ENCODE peak calls at places on chromosomes 1 and 21, in four cellular contexts. One of them, this sample, is unnamed.

GRCh38 chr1:234722904-234723588 is 113.1 kb upstream of the IRF2BP2 start:
- DNase-seq in A549: peak
- DNase-seq in WTC11: no peak
- DNase-seq in HepG2: peak
- DNase-seq in this sample: peak

GRCh38 chr1:115239148-115239820 is 98.8 kb downstream of the NGF start:
- DNase-seq in A549: no peak
- DNase-seq in WTC11: no peak
- DNase-seq in HepG2: no peak
- DNase-seq in this sample: no peak

GRCh38 chr1:157213836-157214235 is 75.6 kb upstream of the ETV3 start:
- DNase-seq in A549: no peak
- DNase-seq in WTC11: no peak
- DNase-seq in HepG2: no peak
- DNase-seq in this sample: no peak

GRCh38 chr1:205248793-205249601 is 21.3 kb downstream of the TMCC2 start:
- DNase-seq in A549: no peak
- DNase-seq in WTC11: no peak
- DNase-seq in HepG2: no peak
- DNase-seq in this sample: peak

GRCh38 chr1:119797137-119797536 is 14.1 kb downstream of the REG4 start:
- DNase-seq in A549: no peak
- DNase-seq in WTC11: no peak
- DNase-seq in HepG2: no peak
- DNase-seq in this sample: no peak

GRCh38 chr21:26881504-26882228 is 36.5 kb upstream of the ADAMTS1 start:
- DNase-seq in A549: peak
- DNase-seq in WTC11: no peak
- DNase-seq in HepG2: no peak
- DNase-seq in this sample: no peak

GRCh38 chr1:43329995-43330751 is 7.4 kb upstream of the MPL start:
- DNase-seq in A549: no peak
- DNase-seq in WTC11: peak
- DNase-seq in HepG2: no peak
- DNase-seq in this sample: peak

GRCh38 chr1:155970531-155971167 is 7.7 kb downstream of the ARHGEF2 start:
- DNase-seq in A549: no peak
- DNase-seq in WTC11: no peak
- DNase-seq in HepG2: no peak
- DNase-seq in this sample: no peak

GRCh38 chr1:95084317-95085176 is 11.8 kb upstream of the ALG14 start:
- DNase-seq in A549: peak
- DNase-seq in WTC11: peak
- DNase-seq in HepG2: peak
- DNase-seq in this sample: peak

GRCh38 chr1:179529482-179529881 is 46.3 kb downstream of the NPHS2 start:
- DNase-seq in A549: no peak
- DNase-seq in WTC11: peak
- DNase-seq in HepG2: no peak
- DNase-seq in this sample: no peak

GRCh38 chr1:25192154-25192553 is 40.1 kb downstream of the SYF2 start:
- DNase-seq in A549: no peak
- DNase-seq in WTC11: no peak
- DNase-seq in HepG2: no peak
- DNase-seq in this sample: no peak

GRCh38 chr1:47452426-47452825 is 14.6 kb downstream of the FOXD2 start:
- DNase-seq in A549: no peak
- DNase-seq in WTC11: no peak
- DNase-seq in HepG2: no peak
- DNase-seq in this sample: no peak

GRCh38 chr21:45262041-45262581 is 25.6 kb downstream of the POFUT2 start:
- DNase-seq in A549: no peak
- DNase-seq in WTC11: no peak
- DNase-seq in HepG2: no peak
- DNase-seq in this sample: no peak

GRCh38 chr1:167273027-167273800 is 52.5 kb downstream of the POU2F1 start:
- DNase-seq in A549: no peak
- DNase-seq in WTC11: no peak
- DNase-seq in HepG2: no peak
- DNase-seq in this sample: no peak

GRCh38 chr1:241352401-241352800 is 4.6 kb downstream of the RGS7 start:
- DNase-seq in A549: no peak
- DNase-seq in WTC11: no peak
- DNase-seq in HepG2: no peak
- DNase-seq in this sample: no peak

GRCh38 chr1:227792216-227793078 is 23.0 kb upstream of the PRSS38 start:
- DNase-seq in A549: no peak
- DNase-seq in WTC11: peak
- DNase-seq in HepG2: no peak
- DNase-seq in this sample: no peak

GRCh38 chr1:25610822-25611630 is 5.6 kb upstream of the MAN1C1 start:
- DNase-seq in A549: no peak
- DNase-seq in WTC11: no peak
- DNase-seq in HepG2: no peak
- DNase-seq in this sample: no peak

DNA sequence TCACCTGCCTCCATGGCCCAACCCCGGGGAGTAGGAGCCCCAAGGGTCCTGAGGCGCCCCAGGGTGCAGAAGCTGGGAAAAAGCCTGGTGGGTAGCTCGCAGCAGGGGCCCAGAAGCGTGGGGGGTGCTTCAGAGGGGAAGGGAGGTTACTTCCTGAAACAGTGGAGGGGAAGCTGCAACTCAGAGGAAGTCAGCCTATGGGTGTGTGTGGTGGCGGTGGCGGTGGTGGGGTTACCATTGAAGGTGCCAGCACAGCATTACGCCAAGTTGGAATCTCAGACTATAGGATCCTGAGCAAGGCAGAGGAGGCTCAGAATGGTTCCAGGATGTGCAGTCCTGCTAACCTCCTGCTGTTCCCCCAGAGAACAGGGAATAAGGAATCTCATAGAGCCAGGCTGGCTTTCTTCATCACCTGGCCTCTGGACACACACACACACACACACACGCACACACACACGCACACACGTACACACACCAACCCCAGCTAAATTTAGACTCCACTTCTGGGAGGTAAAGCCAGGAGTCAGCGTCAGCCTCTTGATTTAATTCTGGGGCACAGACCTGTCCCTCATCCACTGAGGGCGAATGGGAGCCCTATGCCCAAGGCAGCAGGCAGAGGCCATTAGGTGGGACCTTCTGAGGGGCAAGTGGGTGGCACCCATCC is 1.3 kb downstream of the DENND4B start:
- DNase-seq in A549: peak
- DNase-seq in WTC11: no peak
- DNase-seq in HepG2: no peak
- DNase-seq in this sample: peak
- TF ChIP-seq NR3C1 in A549: no peak
- TF ChIP-seq NR3C1 in WTC11: no peak
- TF ChIP-seq NR3C1 in HepG2: no peak
- TF ChIP-seq NR3C1 in this sample: no peak

GRCh38 chr1:67367370-67368345 is 60.0 kb downstream of the IL12RB2 start:
- DNase-seq in A549: peak
- DNase-seq in WTC11: no peak
- DNase-seq in HepG2: peak
- DNase-seq in this sample: peak
- TF ChIP-seq NR3C1 in A549: no peak
- TF ChIP-seq NR3C1 in WTC11: no peak
- TF ChIP-seq NR3C1 in HepG2: no peak
- TF ChIP-seq NR3C1 in this sample: no peak

GRCh38 chr1:159999204-159999603 is 32.6 kb downstream of the PIGM start:
- DNase-seq in A549: no peak
- DNase-seq in WTC11: no peak
- DNase-seq in HepG2: no peak
- DNase-seq in this sample: no peak

GRCh38 chr1:159994896-159995295 is 36.9 kb downstream of the PIGM start:
- DNase-seq in A549: no peak
- DNase-seq in WTC11: no peak
- DNase-seq in HepG2: no peak
- DNase-seq in this sample: no peak

GRCh38 chr1:159993911-159994310 is 37.9 kb downstream of the PIGM start:
- DNase-seq in A549: no peak
- DNase-seq in WTC11: no peak
- DNase-seq in HepG2: no peak
- DNase-seq in this sample: no peak

GRCh38 chr1:159992161-159992560 is 38.1 kb upstream of the SLAMF9 start:
- DNase-seq in A549: no peak
- DNase-seq in WTC11: no peak
- DNase-seq in HepG2: no peak
- DNase-seq in this sample: no peak

GRCh38 chr1:159996653-159997052 is 35.1 kb downstream of the PIGM start:
- DNase-seq in A549: peak
- DNase-seq in WTC11: no peak
- DNase-seq in HepG2: no peak
- DNase-seq in this sample: no peak
- TF ChIP-seq NR3C1 in A549: no peak
- TF ChIP-seq NR3C1 in WTC11: no peak
- TF ChIP-seq NR3C1 in HepG2: no peak
- TF ChIP-seq NR3C1 in this sample: no peak

GRCh38 chr1:111827946-111828345 is 72.2 kb downstream of the DDX20 start:
- DNase-seq in A549: no peak
- DNase-seq in WTC11: no peak
- DNase-seq in HepG2: no peak
- DNase-seq in this sample: no peak

GRCh38 chr1:111822138-111822537 is 66.4 kb downstream of the DDX20 start:
- DNase-seq in A549: no peak
- DNase-seq in WTC11: no peak
- DNase-seq in HepG2: no peak
- DNase-seq in this sample: no peak

GRCh38 chr1:111826278-111826677 is 70.6 kb downstream of the DDX20 start:
- DNase-seq in A549: no peak
- DNase-seq in WTC11: no peak
- DNase-seq in HepG2: no peak
- DNase-seq in this sample: no peak

GRCh38 chr1:111821121-111821745 is 65.5 kb downstream of the DDX20 start:
- DNase-seq in A549: no peak
- DNase-seq in WTC11: no peak
- DNase-seq in HepG2: no peak
- DNase-seq in this sample: no peak

DNA sequence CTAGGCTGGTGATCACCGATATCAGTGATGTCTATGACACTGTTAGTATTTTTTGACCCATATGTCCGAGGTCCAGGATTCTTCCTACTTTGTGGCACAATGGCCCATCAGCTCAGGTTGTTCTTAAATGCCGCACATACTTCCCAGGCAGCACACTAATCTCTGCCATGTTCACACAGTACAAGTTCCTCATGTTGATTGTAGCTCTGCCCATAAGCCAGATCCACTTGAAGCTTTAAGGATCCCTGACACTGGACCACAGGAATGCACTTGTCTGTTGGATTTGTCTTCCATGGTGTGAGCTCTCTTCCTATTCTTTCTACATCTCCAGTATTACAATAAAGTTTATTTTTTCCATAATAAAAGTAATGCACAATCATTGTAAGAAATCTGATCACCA is 69.5 kb downstream of the DDX20 start:
- DNase-seq in A549: no peak
- DNase-seq in WTC11: no peak
- DNase-seq in HepG2: no peak
- DNase-seq in this sample: no peak
- TF ChIP-seq NR3C1 in A549: no peak
- TF ChIP-seq NR3C1 in WTC11: no peak
- TF ChIP-seq NR3C1 in HepG2: no peak
- TF ChIP-seq NR3C1 in this sample: no peak

GRCh38 chr1:222417264-222417663 is 130.6 kb downstream of the HHIPL2 start:
- DNase-seq in A549: no peak
- DNase-seq in WTC11: no peak
- DNase-seq in HepG2: no peak
- DNase-seq in this sample: no peak

GRCh38 chr1:222418654-222419053 is 129.2 kb downstream of the HHIPL2 start:
- DNase-seq in A549: no peak
- DNase-seq in WTC11: no peak
- DNase-seq in HepG2: no peak
- DNase-seq in this sample: no peak

GRCh38 chr1:222416001-222416791 is 131.7 kb downstream of the HHIPL2 start:
- DNase-seq in A549: no peak
- DNase-seq in WTC11: no peak
- DNase-seq in HepG2: no peak
- DNase-seq in this sample: no peak

DNA sequence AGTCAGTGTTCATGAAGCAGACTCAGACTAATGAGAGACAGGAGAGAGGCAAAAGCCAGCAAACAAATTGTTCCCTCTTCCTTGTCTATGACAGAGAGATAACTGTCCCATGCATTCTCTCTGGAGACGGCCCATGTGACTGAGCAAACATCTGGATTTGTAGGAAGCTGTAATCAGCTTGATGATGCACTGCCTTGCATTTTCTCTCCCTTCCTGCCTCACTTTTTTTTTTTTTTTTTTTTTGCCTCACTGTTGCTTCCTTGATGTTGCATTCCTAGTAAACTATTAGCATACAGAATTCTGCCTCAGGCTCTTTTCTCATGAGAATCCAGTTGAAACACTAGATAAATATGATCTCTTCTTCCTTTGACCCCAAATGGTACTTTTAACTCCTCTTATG is 134.5 kb downstream of the HHIPL2 start:
- DNase-seq in A549: no peak
- DNase-seq in WTC11: no peak
- DNase-seq in HepG2: no peak
- DNase-seq in this sample: no peak
- TF ChIP-seq NR3C1 in A549: no peak
- TF ChIP-seq NR3C1 in WTC11: no peak
- TF ChIP-seq NR3C1 in HepG2: no peak
- TF ChIP-seq NR3C1 in this sample: no peak

DNA sequence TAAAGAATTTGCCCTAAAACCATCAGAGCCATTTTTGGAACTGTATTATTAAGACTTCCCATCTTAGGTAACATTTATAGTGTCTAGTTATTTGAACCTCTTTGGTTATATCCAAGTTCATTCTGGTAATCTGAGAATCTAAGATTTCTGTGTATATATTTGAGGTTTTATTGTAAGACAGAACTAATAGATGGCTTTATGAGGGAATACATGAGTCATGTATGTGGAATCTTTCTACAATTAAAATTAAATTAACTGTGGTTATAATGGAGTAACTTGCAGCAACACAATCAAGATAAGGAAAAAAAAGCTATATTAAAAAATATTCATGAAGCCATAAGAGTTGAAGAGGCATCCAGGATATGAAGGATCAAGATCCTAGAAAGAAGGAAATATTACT is 92.1 kb downstream of the UBE2U start:
- DNase-seq in A549: no peak
- DNase-seq in WTC11: no peak
- DNase-seq in HepG2: no peak
- DNase-seq in this sample: no peak
- TF ChIP-seq NR3C1 in A549: no peak
- TF ChIP-seq NR3C1 in WTC11: no peak
- TF ChIP-seq NR3C1 in HepG2: no peak
- TF ChIP-seq NR3C1 in this sample: no peak